ENCODE peak calls at places on chromosomes 6 and 20, in seven cellular contexts. One of them, this sample, is unnamed.
A peak's percentile ranks its signal among the peaks of the same experiment; 100 is the strongest.

GRCh38 chr6:41161851-41162552 is 914 bp downstream of the TREM2 start:
- DNase-seq in activated CD4-positive, alpha-beta T cell treated with anti-CD3 and anti-CD28 coated beads, Interleukin-2, amount 50 U/mL, for 48 hours: no peak
- DNase-seq in left cardiac atrium: no peak
- DNase-seq in activated T-helper 1 cell treated with anti-CD3 and anti-CD28 coated beads, Interleukin-2, amount 50 U/mL, for 16 hours: no peak
- DNase-seq in HAP-1: no peak
- DNase-seq in fibroblast of lung: no peak
- DNase-seq in amygdala: no peak
- DNase-seq in this sample: no peak

GRCh38 chr20:62745279-62745958 is 36.8 kb downstream of the NTSR1 start:
- DNase-seq in activated CD4-positive, alpha-beta T cell treated with anti-CD3 and anti-CD28 coated beads, Interleukin-2, amount 50 U/mL, for 48 hours: no peak
- DNase-seq in left cardiac atrium: peak; percentile 16
- DNase-seq in activated T-helper 1 cell treated with anti-CD3 and anti-CD28 coated beads, Interleukin-2, amount 50 U/mL, for 16 hours: no peak
- DNase-seq in HAP-1: no peak
- DNase-seq in fibroblast of lung: no peak
- DNase-seq in amygdala: no peak
- DNase-seq in this sample: peak; percentile 9

GRCh38 chr6:83221886-83222479 is 28.8 kb downstream of the RWDD2A start:
- DNase-seq in activated CD4-positive, alpha-beta T cell treated with anti-CD3 and anti-CD28 coated beads, Interleukin-2, amount 50 U/mL, for 48 hours: no peak
- DNase-seq in left cardiac atrium: no peak
- DNase-seq in activated T-helper 1 cell treated with anti-CD3 and anti-CD28 coated beads, Interleukin-2, amount 50 U/mL, for 16 hours: no peak
- DNase-seq in HAP-1: no peak
- DNase-seq in fibroblast of lung: peak; percentile 70
- DNase-seq in amygdala: no peak
- DNase-seq in this sample: no peak

GRCh38 chr20:52039746-52040145 is 151.8 kb downstream of the ZFP64 start:
- DNase-seq in activated CD4-positive, alpha-beta T cell treated with anti-CD3 and anti-CD28 coated beads, Interleukin-2, amount 50 U/mL, for 48 hours: no peak
- DNase-seq in left cardiac atrium: no peak
- DNase-seq in activated T-helper 1 cell treated with anti-CD3 and anti-CD28 coated beads, Interleukin-2, amount 50 U/mL, for 16 hours: no peak
- DNase-seq in HAP-1: no peak
- DNase-seq in fibroblast of lung: no peak
- DNase-seq in amygdala: no peak
- DNase-seq in this sample: no peak

GRCh38 chr6:32475392-32476206 is 35.9 kb downstream of the HLA-DRA start:
- DNase-seq in activated CD4-positive, alpha-beta T cell treated with anti-CD3 and anti-CD28 coated beads, Interleukin-2, amount 50 U/mL, for 48 hours: no peak
- DNase-seq in left cardiac atrium: no peak
- DNase-seq in activated T-helper 1 cell treated with anti-CD3 and anti-CD28 coated beads, Interleukin-2, amount 50 U/mL, for 16 hours: no peak
- DNase-seq in HAP-1: no peak
- DNase-seq in fibroblast of lung: no peak
- DNase-seq in amygdala: no peak
- DNase-seq in this sample: no peak

GRCh38 chr6:166691199-166691598 is 64.1 kb upstream of the RPS6KA2 start:
- DNase-seq in activated CD4-positive, alpha-beta T cell treated with anti-CD3 and anti-CD28 coated beads, Interleukin-2, amount 50 U/mL, for 48 hours: no peak
- DNase-seq in left cardiac atrium: peak; percentile 58
- DNase-seq in activated T-helper 1 cell treated with anti-CD3 and anti-CD28 coated beads, Interleukin-2, amount 50 U/mL, for 16 hours: no peak
- DNase-seq in HAP-1: no peak
- DNase-seq in fibroblast of lung: peak; percentile 20
- DNase-seq in amygdala: no peak
- DNase-seq in this sample: no peak

GRCh38 chr6:35474978-35475570 is 6.9 kb downstream of the RPL10A start:
- DNase-seq in activated CD4-positive, alpha-beta T cell treated with anti-CD3 and anti-CD28 coated beads, Interleukin-2, amount 50 U/mL, for 48 hours: no peak
- DNase-seq in left cardiac atrium: no peak
- DNase-seq in activated T-helper 1 cell treated with anti-CD3 and anti-CD28 coated beads, Interleukin-2, amount 50 U/mL, for 16 hours: no peak
- DNase-seq in HAP-1: peak; percentile 45
- DNase-seq in fibroblast of lung: no peak
- DNase-seq in amygdala: no peak
- DNase-seq in this sample: no peak

GRCh38 chr6:157110620-157111019 is 212.7 kb downstream of the TMEM242 start:
- DNase-seq in activated CD4-positive, alpha-beta T cell treated with anti-CD3 and anti-CD28 coated beads, Interleukin-2, amount 50 U/mL, for 48 hours: no peak
- DNase-seq in left cardiac atrium: no peak
- DNase-seq in activated T-helper 1 cell treated with anti-CD3 and anti-CD28 coated beads, Interleukin-2, amount 50 U/mL, for 16 hours: no peak
- DNase-seq in HAP-1: no peak
- DNase-seq in fibroblast of lung: peak; percentile 44
- DNase-seq in amygdala: no peak
- DNase-seq in this sample: no peak

GRCh38 chr6:83265384-83265783 is 72.2 kb downstream of the RWDD2A start:
- DNase-seq in activated CD4-positive, alpha-beta T cell treated with anti-CD3 and anti-CD28 coated beads, Interleukin-2, amount 50 U/mL, for 48 hours: no peak
- DNase-seq in left cardiac atrium: no peak
- DNase-seq in activated T-helper 1 cell treated with anti-CD3 and anti-CD28 coated beads, Interleukin-2, amount 50 U/mL, for 16 hours: no peak
- DNase-seq in HAP-1: no peak
- DNase-seq in fibroblast of lung: peak; percentile 39
- DNase-seq in amygdala: no peak
- DNase-seq in this sample: no peak

GRCh38 chr20:23180451-23180921 is 94.4 kb upstream of the CD93 start:
- DNase-seq in activated CD4-positive, alpha-beta T cell treated with anti-CD3 and anti-CD28 coated beads, Interleukin-2, amount 50 U/mL, for 48 hours: no peak
- DNase-seq in left cardiac atrium: peak; percentile 78
- DNase-seq in activated T-helper 1 cell treated with anti-CD3 and anti-CD28 coated beads, Interleukin-2, amount 50 U/mL, for 16 hours: no peak
- DNase-seq in HAP-1: no peak
- DNase-seq in fibroblast of lung: no peak
- DNase-seq in amygdala: no peak
- DNase-seq in this sample: no peak

GRCh38 chr6:86858970-86859369 is 78.4 kb upstream of the HTR1E start:
- DNase-seq in activated CD4-positive, alpha-beta T cell treated with anti-CD3 and anti-CD28 coated beads, Interleukin-2, amount 50 U/mL, for 48 hours: no peak
- DNase-seq in left cardiac atrium: no peak
- DNase-seq in activated T-helper 1 cell treated with anti-CD3 and anti-CD28 coated beads, Interleukin-2, amount 50 U/mL, for 16 hours: no peak
- DNase-seq in HAP-1: no peak
- DNase-seq in fibroblast of lung: no peak
- DNase-seq in amygdala: no peak
- DNase-seq in this sample: no peak

GRCh38 chr6:144793744-144794143 is 508.6 kb downstream of the UTRN start:
- DNase-seq in activated CD4-positive, alpha-beta T cell treated with anti-CD3 and anti-CD28 coated beads, Interleukin-2, amount 50 U/mL, for 48 hours: no peak
- DNase-seq in left cardiac atrium: no peak
- DNase-seq in activated T-helper 1 cell treated with anti-CD3 and anti-CD28 coated beads, Interleukin-2, amount 50 U/mL, for 16 hours: no peak
- DNase-seq in HAP-1: no peak
- DNase-seq in fibroblast of lung: no peak
- DNase-seq in amygdala: no peak
- DNase-seq in this sample: no peak

GRCh38 chr20:36571564-36572504 is 1.6 kb upstream of the TGIF2 start:
- DNase-seq in activated CD4-positive, alpha-beta T cell treated with anti-CD3 and anti-CD28 coated beads, Interleukin-2, amount 50 U/mL, for 48 hours: no peak
- DNase-seq in left cardiac atrium: no peak
- DNase-seq in activated T-helper 1 cell treated with anti-CD3 and anti-CD28 coated beads, Interleukin-2, amount 50 U/mL, for 16 hours: no peak
- DNase-seq in HAP-1: peak; percentile 81
- DNase-seq in fibroblast of lung: no peak
- DNase-seq in amygdala: no peak
- DNase-seq in this sample: no peak

GRCh38 chr6:127554435-127555006 is 22.5 kb upstream of the C6orf58 start:
- DNase-seq in activated CD4-positive, alpha-beta T cell treated with anti-CD3 and anti-CD28 coated beads, Interleukin-2, amount 50 U/mL, for 48 hours: peak; percentile 8
- DNase-seq in left cardiac atrium: no peak
- DNase-seq in activated T-helper 1 cell treated with anti-CD3 and anti-CD28 coated beads, Interleukin-2, amount 50 U/mL, for 16 hours: no peak
- DNase-seq in HAP-1: peak; percentile 49
- DNase-seq in fibroblast of lung: peak; percentile 52
- DNase-seq in amygdala: no peak
- DNase-seq in this sample: peak; percentile 30

GRCh38 chr6:35034411-35035171 is 106.5 kb downstream of the TCP11 start:
- DNase-seq in activated CD4-positive, alpha-beta T cell treated with anti-CD3 and anti-CD28 coated beads, Interleukin-2, amount 50 U/mL, for 48 hours: no peak
- DNase-seq in left cardiac atrium: peak; percentile 70
- DNase-seq in activated T-helper 1 cell treated with anti-CD3 and anti-CD28 coated beads, Interleukin-2, amount 50 U/mL, for 16 hours: no peak
- DNase-seq in HAP-1: no peak
- DNase-seq in fibroblast of lung: peak; percentile 18
- DNase-seq in amygdala: no peak
- DNase-seq in this sample: no peak

GRCh38 chr6:79001415-79001814 is 76.6 kb downstream of the PHIP start:
- DNase-seq in activated CD4-positive, alpha-beta T cell treated with anti-CD3 and anti-CD28 coated beads, Interleukin-2, amount 50 U/mL, for 48 hours: no peak
- DNase-seq in left cardiac atrium: no peak
- DNase-seq in activated T-helper 1 cell treated with anti-CD3 and anti-CD28 coated beads, Interleukin-2, amount 50 U/mL, for 16 hours: no peak
- DNase-seq in HAP-1: no peak
- DNase-seq in fibroblast of lung: no peak
- DNase-seq in amygdala: no peak
- DNase-seq in this sample: no peak

GRCh38 chr6:98927534-98927933 is 20.2 kb downstream of the FBXL4 start:
- DNase-seq in activated CD4-positive, alpha-beta T cell treated with anti-CD3 and anti-CD28 coated beads, Interleukin-2, amount 50 U/mL, for 48 hours: no peak
- DNase-seq in left cardiac atrium: no peak
- DNase-seq in activated T-helper 1 cell treated with anti-CD3 and anti-CD28 coated beads, Interleukin-2, amount 50 U/mL, for 16 hours: no peak
- DNase-seq in HAP-1: no peak
- DNase-seq in fibroblast of lung: no peak
- DNase-seq in amygdala: no peak
- DNase-seq in this sample: no peak